ENCODE peak calls at places on chromosomes 1 and 21, in eight cellular contexts. S is tibial artery, P is heart right ventricle, R is lower lobe of right lung, W is neuronal stem cell, J is Peyer's patch, I is fibroblast of lung, E is A549. Y is an unnamed sample.

GRCh38 chr1:211928993-211929637 is 98.6 kb upstream of the LPGAT1 start:
- DNase-seq in S (no peak), P (no peak), R (no peak), W (no peak), J (no peak), I (no peak), E (peak), Y (no peak)

GRCh38 chr21:39022035-39022900 is 161.0 kb downstream of the PSMG1 start:
- DNase-seq in S (no peak), P (no peak), R (no peak), W (no peak), J (no peak), I (no peak), E (no peak), Y (no peak)

GRCh38 chr1:180291004-180291403 is 60.9 kb downstream of the LHX4 start:
- DNase-seq in S (no peak), P (no peak), R (no peak), W (no peak), J (no peak), I (no peak), E (peak), Y (no peak)

GRCh38 chr21:28561772-28562171 is 430.9 kb downstream of the LTN1 start:
- DNase-seq in S (no peak), P (no peak), R (no peak), W (no peak), J (no peak), I (no peak), E (no peak), Y (no peak)

GRCh38 chr21:42650441-42651421 is 2.7 kb upstream of the PDE9A start:
- DNase-seq in S (no peak), P (no peak), R (no peak), W (no peak), J (no peak), I (no peak), E (no peak), Y (no peak)

GRCh38 chr1:236979149-236979890 is 24.9 kb downstream of the MT1HL1 start:
- DNase-seq in S (no peak), P (no peak), R (no peak), W (no peak), J (no peak), I (no peak), E (no peak), Y (no peak)

GRCh38 chr21:31750843-31751242 is 18.9 kb upstream of the SCAF4 start:
- DNase-seq in S (no peak), P (no peak), R (no peak), W (no peak), J (no peak), I (peak), E (peak), Y (no peak)

GRCh38 chr21:41713495-41714281 is 53.2 kb downstream of the RIPK4 start:
- DNase-seq in S (peak), P (no peak), R (no peak), W (no peak), J (no peak), I (no peak), E (no peak), Y (no peak)

GRCh38 chr1:216812966-216813365 is 89.7 kb upstream of the ESRRG start:
- DNase-seq in S (no peak), P (no peak), R (no peak), W (no peak), J (no peak), I (peak), E (no peak), Y (no peak)

GRCh38 chr1:182400567-182400966 is at the start of gene TEDDM1:
- DNase-seq in S (no peak), P (no peak), R (no peak), W (no peak), J (no peak), I (no peak), E (no peak), Y (no peak)

DNA sequence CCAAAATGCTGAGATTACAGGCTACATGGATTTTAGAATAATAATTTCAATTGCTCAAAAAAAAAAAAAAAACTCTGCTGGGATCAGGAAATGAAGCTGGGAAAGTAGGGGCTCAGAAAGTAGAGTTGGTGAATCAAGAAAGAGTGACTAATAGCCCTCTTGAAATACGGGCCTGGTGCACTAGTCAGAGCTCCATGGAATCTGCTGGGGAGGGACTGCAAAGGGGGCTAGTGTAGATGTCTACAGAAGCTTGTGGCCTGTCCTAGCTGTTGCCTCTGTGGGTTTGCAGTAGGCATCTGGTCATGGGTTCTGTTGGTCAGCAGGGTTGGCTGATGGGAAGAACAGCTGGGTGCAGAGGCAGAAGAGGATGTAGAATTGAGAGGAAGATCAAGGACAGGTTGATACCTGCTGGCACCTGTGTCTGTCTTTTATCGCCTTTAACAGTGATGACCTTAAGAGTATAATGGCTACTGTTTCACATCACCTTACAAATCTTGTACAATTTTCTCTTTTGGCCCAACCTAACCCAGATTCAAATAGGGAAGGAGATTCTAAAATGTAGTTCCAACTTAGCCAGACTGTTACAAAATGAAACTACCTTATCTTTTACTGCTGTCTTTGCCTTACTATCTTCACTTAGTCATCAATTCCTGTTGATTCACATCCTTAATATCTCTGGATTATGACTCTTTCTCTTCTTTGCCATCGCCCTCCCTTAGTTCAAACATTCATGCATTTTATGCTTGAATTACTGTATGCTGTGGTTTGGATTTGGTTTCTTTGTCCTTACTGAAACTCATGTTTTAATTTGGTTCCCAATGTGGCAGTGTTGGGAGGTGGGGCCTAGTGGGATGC is 126.2 kb downstream of the GIPC2 start:
- DNase-seq in S (no peak), P (no peak), R (no peak), W (no peak), J (no peak), I (peak), E (no peak), Y (no peak)
- H3K27ac ChIP-seq in S (no peak), P (no peak), R (no peak), W (no peak), J (no peak), I (no peak), E (no peak), Y (no peak)

GRCh38 chr1:7975212-7975865 is 13.8 kb downstream of the PARK7 start:
- DNase-seq in S (peak), P (peak), R (peak), W (peak), J (no peak), I (peak), E (peak), Y (no peak)
- H3K27ac ChIP-seq in S (no peak), P (no peak), R (no peak), W (no peak), J (no peak), I (no peak), E (no peak), Y (no peak)

DNA sequence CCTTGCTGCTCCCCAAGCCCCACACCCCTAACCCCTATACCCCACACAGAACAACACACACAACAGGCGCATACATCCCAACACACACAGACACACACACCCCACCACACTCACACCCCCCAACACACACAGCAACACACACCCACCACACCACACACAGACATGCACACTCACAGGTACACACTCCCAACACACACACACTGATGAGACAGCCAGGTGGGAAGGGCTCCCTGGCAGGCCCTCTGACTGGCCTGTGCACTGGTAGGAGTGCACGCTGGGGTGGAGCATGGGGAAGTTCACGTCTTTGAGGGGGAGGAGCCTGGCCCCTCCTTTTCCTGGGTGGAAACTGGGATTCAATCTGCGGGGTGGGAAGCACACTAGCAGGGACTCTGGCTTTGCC is 116.7 kb downstream of the RHOU start:
- DNase-seq in S (no peak), P (no peak), R (no peak), W (no peak), J (no peak), I (no peak), E (no peak), Y (no peak)
- H3K27ac ChIP-seq in S (no peak), P (no peak), R (no peak), W (no peak), J (no peak), I (no peak), E (peak), Y (no peak)

DNA sequence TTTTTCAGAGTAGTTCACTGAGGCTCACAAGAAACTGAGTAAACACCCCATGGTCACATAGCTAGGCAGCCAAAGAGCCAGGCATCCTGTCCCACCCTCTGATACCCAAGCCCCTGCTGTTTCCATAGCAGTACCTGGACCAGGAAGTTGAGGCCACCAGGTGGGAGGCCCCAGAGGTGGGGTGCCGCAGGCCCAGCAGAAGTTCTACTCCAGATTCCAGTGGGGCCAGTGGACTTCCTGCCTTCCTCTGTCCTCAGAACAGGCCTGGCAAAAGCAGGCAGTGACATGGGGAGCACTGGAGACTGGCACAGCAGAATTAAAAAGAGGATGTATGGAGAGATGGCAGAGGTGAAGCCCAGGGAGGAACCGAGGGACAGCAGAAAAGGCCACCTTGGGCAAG is 19.0 kb downstream of the FOXO6 start:
- DNase-seq in S (no peak), P (no peak), R (no peak), W (no peak), J (no peak), I (no peak), E (no peak), Y (no peak)
- H3K27ac ChIP-seq in S (peak), P (peak), R (no peak), W (no peak), J (no peak), I (no peak), E (no peak), Y (no peak)

GRCh38 chr21:17903029-17903806 is 84.1 kb upstream of the C21orf91 start:
- DNase-seq in S (no peak), P (no peak), R (no peak), W (no peak), J (no peak), I (peak), E (no peak), Y (no peak)
- H3K27ac ChIP-seq in S (no peak), P (no peak), R (no peak), W (no peak), J (no peak), I (no peak), E (no peak), Y (no peak)